ENCODE peak calls at places on chromosomes 13 and 19, in five cellular contexts. D, K, M, P and E are unnamed samples.

GRCh38 chr13:95677564-95678386 is 836 bp downstream of the DNAJC3 start:
- DNase-seq in D (peak), K (peak), M (no peak), P (no peak), E (no peak)

GRCh38 chr13:27037171-27037570 is 134.4 kb downstream of the USP12 start:
- DNase-seq in D (peak), K (no peak), M (no peak), P (no peak), E (no peak)

GRCh38 chr19:48986211-48986610 is 6.9 kb downstream of the GYS1 start:
- DNase-seq in D (no peak), K (no peak), M (no peak), P (no peak), E (no peak)

GRCh38 chr13:82848766-82849165 is 1033.5 kb downstream of the SLITRK1 start:
- DNase-seq in D (no peak), K (no peak), M (no peak), P (no peak), E (no peak)

GRCh38 chr13:81872581-81872980 is 1531.7 kb upstream of the SPRY2 start:
- DNase-seq in D (no peak), K (no peak), M (no peak), P (no peak), E (peak)

GRCh38 chr13:98454389-98454881 is 122.5 kb downstream of the STK24 start:
- DNase-seq in D (no peak), K (no peak), M (no peak), P (no peak), E (no peak)

GRCh38 chr19:49094505-49095482 is 9.5 kb downstream of the SNRNP70 start:
- DNase-seq in D (no peak), K (no peak), M (no peak), P (no peak), E (no peak)

GRCh38 chr19:48798937-48799336 is 11.9 kb downstream of the BCAT2 start:
- DNase-seq in D (no peak), K (no peak), M (no peak), P (no peak), E (no peak)

GRCh38 chr13:23608704-23609413 is 38.6 kb downstream of the TNFRSF19 start:
- DNase-seq in D (no peak), K (peak), M (no peak), P (no peak), E (peak)

GRCh38 chr19:49151339-49152217 is 3.6 kb downstream of the HRC start:
- DNase-seq in D (peak), K (peak), M (no peak), P (no peak), E (peak)

GRCh38 chr19:2984196-2984490 is 6.8 kb downstream of the TLE6 start:
- DNase-seq in D (no peak), K (no peak), M (no peak), P (peak), E (no peak)

GRCh38 chr13:77729502-77730221 is 32.2 kb downstream of the SLAIN1 start:
- DNase-seq in D (no peak), K (no peak), M (no peak), P (no peak), E (no peak)

GRCh38 chr19:31897292-31897691 is 448.1 kb upstream of the ZNF507 start:
- DNase-seq in D (no peak), K (no peak), M (no peak), P (no peak), E (no peak)

GRCh38 chr13:79780240-79780639 is 299.3 kb downstream of the NDFIP2 start:
- DNase-seq in D (no peak), K (no peak), M (no peak), P (no peak), E (no peak)

GRCh38 chr19:3041302-3041701 is 12.2 kb upstream of the TLE2 start:
- DNase-seq in D (no peak), K (no peak), M (no peak), P (peak), E (no peak)

GRCh38 chr19:49434907-49435577 is 6.3 kb downstream of the SLC17A7 start:
- DNase-seq in D (no peak), K (no peak), M (no peak), P (no peak), E (no peak)

GRCh38 chr13:89577301-89577700 is 1770.2 kb upstream of the MIR17HG start:
- DNase-seq in D (no peak), K (no peak), M (no peak), P (no peak), E (no peak)

GRCh38 chr19:16896098-16896912 is 7.5 kb downstream of the F2RL3 start:
- DNase-seq in D (no peak), K (peak), M (no peak), P (no peak), E (no peak)

DNA sequence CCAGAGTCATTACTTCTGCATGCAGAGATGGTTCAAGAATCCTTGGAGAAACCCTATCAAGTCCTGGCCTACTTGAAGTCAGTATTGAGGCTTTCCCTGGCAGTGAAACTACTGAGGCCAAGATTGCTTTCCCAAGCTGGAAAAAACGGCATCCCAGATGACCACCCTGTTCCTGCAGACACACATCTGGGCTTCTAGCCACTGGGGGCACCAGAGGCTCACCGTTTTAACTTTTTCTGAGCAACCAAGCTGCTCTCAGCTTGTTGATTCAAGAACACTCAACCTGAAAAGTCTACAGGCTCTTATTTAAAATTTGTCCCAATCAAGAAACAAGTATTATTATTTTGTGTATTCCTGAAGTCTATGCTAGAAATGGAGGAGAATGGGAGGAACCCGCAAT is 66.6 kb downstream of the SPRYD7 start:
- DNase-seq in D (no peak), K (no peak), M (no peak), P (no peak), E (peak)
- TF ChIP-seq CTCF in D (no peak), K (peak), M (peak), P (no peak), E (peak)

GRCh38 chr19:56120371-56121179 is 520 bp downstream of the ZNF787 start:
- DNase-seq in D (peak), K (peak), M (no peak), P (peak), E (peak)
- TF ChIP-seq CTCF in D (no peak), K (peak), M (no peak), P (no peak), E (peak)

GRCh38 chr13:113123226-113124150 is 889 bp downstream of the F10 start:
- DNase-seq in D (peak), K (no peak), M (no peak), P (peak), E (no peak)
- TF ChIP-seq CTCF in D (no peak), K (no peak), M (peak), P (no peak), E (peak)

GRCh38 chr19:18486746-18487145 is 35.1 kb downstream of the ELL start:
- DNase-seq in D (no peak), K (no peak), M (no peak), P (no peak), E (no peak)

GRCh38 chr19:18487576-18488402 is 34.1 kb downstream of the ELL start:
- DNase-seq in D (no peak), K (no peak), M (no peak), P (no peak), E (no peak)

GRCh38 chr19:18489627-18490184 is 32.2 kb downstream of the ELL start:
- DNase-seq in D (no peak), K (no peak), M (no peak), P (no peak), E (no peak)

GRCh38 chr19:18488838-18489626 is 32.8 kb downstream of the ELL start:
- DNase-seq in D (no peak), K (peak), M (no peak), P (no peak), E (peak)

GRCh38 chr19:18488403-18488723 is 33.5 kb downstream of the ELL start:
- DNase-seq in D (no peak), K (no peak), M (no peak), P (no peak), E (no peak)
- TF ChIP-seq CTCF in D (no peak), K (no peak), M (peak), P (no peak), E (peak)

DNA sequence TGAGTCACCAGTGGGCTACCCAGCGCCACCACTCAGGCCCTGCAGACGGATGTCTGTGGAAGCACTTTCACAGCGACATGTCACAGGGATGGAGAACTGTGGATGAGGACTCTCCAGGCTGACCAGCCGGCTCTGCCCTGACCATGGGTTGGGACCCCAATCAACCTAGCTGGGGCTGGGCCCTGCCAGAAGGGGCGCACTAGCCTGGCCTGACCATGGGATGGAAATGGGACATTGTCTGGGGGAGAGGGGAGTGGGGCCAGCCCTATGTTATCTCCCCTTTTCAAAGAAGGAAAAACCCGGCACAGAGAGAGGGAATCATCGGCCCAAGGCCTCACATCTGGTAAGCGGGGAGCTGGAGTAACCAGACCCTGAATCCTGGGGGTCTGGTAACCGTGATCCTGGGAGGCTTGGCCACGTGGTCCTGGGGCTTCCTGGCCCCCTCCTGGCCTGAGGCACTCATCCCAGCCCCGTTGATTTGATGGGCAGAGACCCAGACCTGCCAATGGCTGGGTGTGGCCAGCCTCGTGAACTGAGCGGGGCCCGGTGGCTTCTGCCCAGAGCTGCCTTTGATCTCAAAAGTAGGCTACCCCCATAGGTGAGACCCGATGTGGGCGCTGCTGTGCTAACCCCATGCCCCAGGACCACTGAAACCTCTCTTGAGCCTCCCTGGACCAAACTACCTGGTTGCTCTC is 11.2 kb upstream of the SLC7A10 start:
- DNase-seq in D (no peak), K (no peak), M (no peak), P (no peak), E (no peak)
- TF ChIP-seq CTCF in D (no peak), K (no peak), M (no peak), P (no peak), E (no peak)

GRCh38 chr13:72180253-72180952 is 313.4 kb upstream of the DACH1 start:
- DNase-seq in D (no peak), K (no peak), M (peak), P (no peak), E (no peak)
- TF ChIP-seq CTCF in D (no peak), K (no peak), M (no peak), P (no peak), E (no peak)

GRCh38 chr19:52391135-52391534 is 6.5 kb upstream of the ZNF528 start:
- DNase-seq in D (no peak), K (no peak), M (no peak), P (no peak), E (no peak)
- TF ChIP-seq CTCF in D (no peak), K (no peak), M (no peak), P (no peak), E (peak)